ENCODE peak calls at places on chromosome 15, in four cellular contexts. One of them, this sample, is unnamed.

GRCh38 chr15:35170216-35170615 is 85.1 kb upstream of the NANOGP8 start:
- DNase-seq in WTC11: no peak
- DNase-seq in H54: no peak
- DNase-seq in memory B cell: no peak
- DNase-seq in this sample: no peak

GRCh38 chr15:55879181-55879580 is 114.2 kb downstream of the NEDD4 start:
- DNase-seq in WTC11: no peak
- DNase-seq in H54: no peak
- DNase-seq in memory B cell: no peak
- DNase-seq in this sample: no peak

GRCh38 chr15:22950211-22950990 is 29.8 kb downstream of the CYFIP1 start:
- DNase-seq in WTC11: no peak
- DNase-seq in H54: no peak
- DNase-seq in memory B cell: no peak
- DNase-seq in this sample: no peak

GRCh38 chr15:61227269-61228024 is 1.7 kb downstream of the RORA start:
- DNase-seq in WTC11: peak
- DNase-seq in H54: peak
- DNase-seq in memory B cell: no peak
- DNase-seq in this sample: no peak

GRCh38 chr15:31974855-31975421 is 55.4 kb upstream of the CHRNA7 start:
- DNase-seq in WTC11: peak
- DNase-seq in H54: no peak
- DNase-seq in memory B cell: no peak
- DNase-seq in this sample: no peak

GRCh38 chr15:71807125-71807629 is 3.2 kb upstream of the NR2E3 start:
- DNase-seq in WTC11: peak
- DNase-seq in H54: no peak
- DNase-seq in memory B cell: no peak
- DNase-seq in this sample: no peak

GRCh38 chr15:97316362-97316761 is 644.1 kb upstream of the ARRDC4 start:
- DNase-seq in WTC11: no peak
- DNase-seq in H54: no peak
- DNase-seq in memory B cell: no peak
- DNase-seq in this sample: no peak

GRCh38 chr15:86743283-86743903 is 663.7 kb downstream of the AGBL1 start:
- DNase-seq in WTC11: peak
- DNase-seq in H54: peak
- DNase-seq in memory B cell: no peak
- DNase-seq in this sample: no peak